ENCODE peak calls at places on chromosomes 2 and 18, in ten cellular contexts. L is fibroblast of the aortic adventitia; U is CD8-positive, alpha-beta memory T cell; X is cardiac fibroblast; H is GM23248; A is body of pancreas; V is adipocyte; J is neural progenitor cell; D is GM12865; Q is tibial artery. Z is an unnamed sample.

GRCh38 chr2:219269362-219270054 is 9.7 kb upstream of the DNAJB2 start:
- DNase-seq in H (no peak), J (no peak), L (no peak), U (no peak), A (peak; percentile 59), Q (no peak), D (no peak), X (no peak), V (no peak), Z (no peak)

GRCh38 chr2:28062867-28063266 is 172.3 kb downstream of the BABAM2 start:
- DNase-seq in V (no peak), H (no peak), D (no peak), Q (no peak), J (no peak), X (no peak), U (no peak), A (no peak), L (no peak), Z (no peak)

GRCh38 chr18:75067996-75068645 is 140.8 kb downstream of the PTGR3 start:
- DNase-seq in H (no peak), Q (no peak), U (no peak), V (no peak), L (no peak), J (no peak), A (no peak), D (no peak), X (no peak), Z (no peak)

GRCh38 chr2:134416018-134416417 is 162.1 kb downstream of the MGAT5 start:
- DNase-seq in D (no peak), L (no peak), U (no peak), V (no peak), X (no peak), A (no peak), Q (no peak), H (no peak), J (no peak), Z (no peak)

GRCh38 chr2:191184457-191184856 is 33.7 kb upstream of the STAT4 start:
- DNase-seq in D (no peak), L (no peak), V (no peak), Q (no peak), X (no peak), A (no peak), H (no peak), U (no peak), J (no peak), Z (no peak)

GRCh38 chr2:177778472-177778871 is 294.1 kb downstream of the PDE11A start:
- DNase-seq in J (no peak), V (no peak), D (no peak), U (no peak), A (no peak), L (no peak), H (no peak), X (no peak), Q (no peak), Z (no peak)

GRCh38 chr2:179444056-179444455 is 179.4 kb upstream of the SESTD1 start:
- DNase-seq in V (peak; percentile 69), U (no peak), D (no peak), L (peak; percentile 52), H (peak; percentile 57), X (peak; percentile 49), J (no peak), A (no peak), Q (peak; percentile 43), Z (peak; percentile 41)

GRCh38 chr2:166891727-166892126 is 3.4 kb downstream of the XIRP2 start:
- DNase-seq in D (no peak), U (no peak), L (no peak), V (no peak), A (no peak), Q (no peak), J (no peak), H (no peak), X (no peak), Z (no peak)

GRCh38 chr2:33488178-33488690 is 11.8 kb downstream of the RASGRP3 start:
- DNase-seq in L (no peak), A (no peak), X (no peak), V (peak; percentile 53), Q (no peak), H (peak; percentile 15), D (peak; percentile 73), U (no peak), J (no peak), Z (no peak)

GRCh38 chr2:217903142-217903858 is 99.5 kb downstream of the TNS1 start:
- DNase-seq in A (no peak), L (no peak), Q (no peak), V (no peak), X (no peak), J (no peak), D (no peak), U (no peak), H (no peak), Z (no peak)

GRCh38 chr2:217901826-217902225 is 101.0 kb downstream of the TNS1 start:
- DNase-seq in V (peak; percentile 68), D (no peak), H (peak; percentile 92), L (peak; percentile 86), U (no peak), Q (peak; percentile 74), X (peak; percentile 81), A (no peak), J (no peak), Z (peak; percentile 78)

GRCh38 chr2:217903859-217904613 is 98.8 kb downstream of the TNS1 start:
- DNase-seq in A (peak; percentile 85), L (peak; percentile 62), V (no peak), Q (peak; percentile 89), X (peak; percentile 88), U (no peak), H (peak; percentile 66), J (no peak), D (no peak), Z (peak; percentile 40)

GRCh38 chr2:217901400-217901799 is 101.4 kb downstream of the TNS1 start:
- DNase-seq in D (no peak), X (no peak), L (no peak), V (no peak), J (no peak), H (no peak), Q (no peak), A (no peak), U (no peak), Z (no peak)

DNA sequence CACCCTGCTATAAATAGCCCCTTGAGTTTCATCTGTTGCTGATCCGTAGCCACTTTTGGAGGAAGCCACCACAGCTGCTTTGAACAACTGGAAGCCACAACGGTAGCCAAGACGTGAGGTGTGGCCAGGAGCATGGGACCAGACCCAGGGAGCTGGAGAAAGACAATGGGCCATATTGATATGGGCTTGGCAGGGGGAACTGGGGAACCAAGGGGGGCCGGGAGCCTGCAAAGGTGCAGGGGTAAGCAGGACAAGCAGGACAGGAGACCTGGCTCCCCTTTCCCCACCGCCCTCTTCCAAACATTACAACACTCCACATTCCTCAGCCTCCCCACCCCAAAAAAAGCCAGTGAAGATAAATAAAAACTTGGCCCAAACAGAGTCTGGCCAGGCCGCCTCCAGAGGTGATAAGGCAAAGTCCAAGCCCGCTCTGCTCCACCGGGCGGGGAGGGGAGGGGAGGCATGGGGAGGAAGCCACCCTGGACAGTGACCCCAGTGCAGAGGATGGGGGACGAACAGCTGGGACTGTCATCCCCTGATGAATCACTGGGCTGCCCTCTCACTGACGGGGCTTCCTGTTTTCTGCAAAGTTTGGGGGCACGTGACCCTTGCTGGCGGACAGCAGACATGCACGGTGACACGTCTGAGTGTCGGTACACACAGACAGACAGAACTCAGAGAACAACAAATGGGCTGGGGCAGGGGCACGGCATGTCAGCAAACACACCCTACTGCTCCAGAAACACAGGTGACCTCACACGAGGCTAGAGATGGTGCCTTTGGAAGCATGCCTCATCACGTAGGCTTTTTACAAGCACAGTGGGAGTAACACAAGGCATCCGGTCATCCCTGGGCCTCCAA is 100.3 kb downstream of the TNS1 start:
- DNase-seq in Q (peak; percentile 96), V (peak; percentile 23), H (peak; percentile 85), J (no peak), X (peak; percentile 75), D (no peak), L (peak; percentile 79), A (peak; percentile 81), U (no peak), Z (peak; percentile 71)
- H3K4me3 ChIP-seq in Q (peak overlapping the region; percentile 44), V (peak overlapping the region; percentile 57), H (no peak overlapping the region), J (no peak overlapping the region), X (no peak overlapping the region), D (no peak overlapping the region), L (no peak overlapping the region), A (no peak overlapping the region), U (no peak overlapping the region), Z (no peak overlapping the region)

DNA sequence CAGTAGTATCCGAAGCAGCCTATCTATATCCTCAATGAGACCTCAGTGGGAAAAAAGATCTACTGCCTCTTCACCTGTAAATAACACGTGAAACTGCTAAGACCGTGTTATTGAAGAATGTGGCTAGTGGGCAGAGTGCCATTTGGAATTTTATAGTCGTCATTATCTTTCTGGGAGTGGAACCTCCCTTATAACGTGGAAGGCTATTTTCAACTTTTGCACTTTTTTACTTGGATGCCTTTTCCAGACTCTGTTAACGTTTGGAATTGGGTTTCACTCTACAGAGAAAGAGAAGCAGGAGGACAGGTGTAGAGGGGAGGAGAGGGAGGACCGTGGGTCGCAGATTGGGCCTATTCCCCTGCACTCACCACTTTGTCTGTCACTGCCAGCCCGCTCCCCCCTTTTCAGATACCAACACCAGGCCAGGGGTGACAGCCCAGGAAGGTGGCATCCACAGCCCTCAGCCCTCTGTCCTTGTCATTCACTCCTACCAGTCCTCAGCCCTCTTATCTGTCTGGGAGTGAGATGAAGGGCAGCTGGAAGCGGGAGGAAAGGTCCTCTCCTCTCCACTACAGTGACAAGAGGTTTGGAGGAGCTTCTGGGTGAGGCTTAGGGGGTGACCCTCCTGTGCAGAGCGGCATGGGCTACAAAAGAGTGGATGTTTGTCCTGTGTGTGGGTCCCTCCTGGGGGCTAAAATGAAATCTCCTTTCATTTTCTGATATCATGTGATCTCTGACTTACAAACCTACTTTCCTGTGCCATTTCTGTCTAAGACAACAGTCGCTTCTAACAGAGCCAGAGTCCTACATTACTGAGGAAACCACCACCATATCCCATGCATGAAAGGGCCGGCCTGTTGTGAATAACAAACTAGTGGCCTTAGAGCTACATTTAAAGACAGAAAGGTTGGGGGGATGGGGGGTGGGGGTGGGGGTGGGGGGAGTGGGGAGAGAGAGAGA is 23.9 kb upstream of the CEP68 start:
- DNase-seq in Q (no peak), D (peak; percentile 33), J (no peak), X (peak; percentile 13), H (no peak), V (no peak), L (peak; percentile 34), U (no peak), A (no peak), Z (no peak)
- H3K4me3 ChIP-seq in Q (no peak overlapping the region), D (peak overlapping the region; percentile 29), J (no peak overlapping the region), X (no peak overlapping the region), H (no peak overlapping the region), V (no peak overlapping the region), L (no peak overlapping the region), U (peak overlapping the region; percentile 22), A (no peak overlapping the region), Z (no peak overlapping the region)

GRCh38 chr2:61249521-61250071 is 87.6 kb downstream of the C2orf74 start:
- DNase-seq in D (no peak), Q (no peak), L (no peak), V (no peak), H (no peak), A (no peak), J (no peak), U (no peak), X (no peak), Z (no peak)
- H3K4me3 ChIP-seq in D (no peak overlapping the region), Q (no peak overlapping the region), L (no peak overlapping the region), V (no peak overlapping the region), H (no peak overlapping the region), A (no peak overlapping the region), J (no peak overlapping the region), U (no peak overlapping the region), X (no peak overlapping the region), Z (no peak overlapping the region)

DNA sequence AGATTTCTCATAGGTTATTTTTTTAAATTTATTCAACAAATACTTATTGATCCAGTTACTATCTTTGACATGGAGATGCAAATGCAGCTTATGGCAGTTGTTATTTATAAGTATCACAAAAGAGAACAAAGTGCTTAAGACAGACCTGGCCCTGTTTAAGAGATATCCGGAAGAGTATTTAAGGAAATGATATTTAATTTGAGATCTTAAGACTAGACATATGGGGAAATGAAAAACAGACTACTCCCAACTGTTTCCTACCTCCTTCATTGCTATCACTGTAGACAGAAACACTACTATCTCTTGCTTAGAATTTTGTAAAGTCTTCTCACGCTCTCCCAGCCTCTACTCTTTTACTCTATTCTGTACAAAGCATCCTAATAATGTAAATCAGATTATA is 36.0 kb downstream of the RPRD1A start:
- DNase-seq in U (no peak), J (no peak), D (no peak), L (no peak), V (no peak), H (no peak), Q (no peak), X (no peak), A (no peak), Z (no peak)
- H3K4me3 ChIP-seq in U (no peak overlapping the region), J (no peak overlapping the region), D (no peak overlapping the region), L (no peak overlapping the region), V (no peak overlapping the region), H (no peak overlapping the region), Q (no peak overlapping the region), X (no peak overlapping the region), A (no peak overlapping the region), Z (no peak overlapping the region)

Z was measured in fibroblast of mammary gland.